ENCODE peak calls at places on chromosome 10, in six cellular contexts. I, Q, Z, G, J and L are unnamed samples.

GRCh38 chr10:62805139-62806092 is 896 bp downstream of the ADO start:
- DNase-seq in J (no peak), G (peak; percentile 38), Q (peak; percentile 22), Z (no peak), I (peak; percentile 71), L (no peak)

GRCh38 chr10:3102721-3103410 is 35.5 kb downstream of the PFKP start:
- DNase-seq in J (no peak), I (no peak), Q (no peak), Z (no peak), G (peak; percentile 66), L (no peak)

GRCh38 chr10:125691160-125691981 is 8.4 kb upstream of the TEX36 start:
- DNase-seq in Q (no peak), I (peak; percentile 65), G (peak; percentile 96), Z (no peak), J (no peak), L (no peak)

GRCh38 chr10:12394236-12395033 is 45.1 kb downstream of the CAMK1D start:
- DNase-seq in I (no peak), Q (no peak), J (no peak), G (peak; percentile 59), Z (no peak), L (no peak)

GRCh38 chr10:130992802-130993523 is 318.6 kb downstream of the TCERG1L start:
- DNase-seq in G (no peak), I (no peak), Q (no peak), J (no peak), Z (no peak), L (no peak)

GRCh38 chr10:72009430-72010081 is 45.4 kb downstream of the CHST3 start:
- DNase-seq in I (peak; percentile 12), J (peak; percentile 5), Q (no peak), G (peak; percentile 90), Z (peak; percentile 99), L (peak; percentile 98)

GRCh38 chr10:90817173-90817889 is 40.5 kb downstream of the HTR7 start:
- DNase-seq in G (no peak), Z (no peak), I (no peak), Q (no peak), J (no peak), L (no peak)

GRCh38 chr10:46198516-46198915 is 88.3 kb upstream of the ANTXRL start:
- DNase-seq in G (no peak), Z (no peak), J (no peak), Q (no peak), I (no peak), L (no peak)

GRCh38 chr10:61986357-61986756 is 84.9 kb downstream of the ARID5B start:
- DNase-seq in Z (no peak), Q (no peak), G (no peak), I (no peak), J (no peak), L (no peak)

GRCh38 chr10:130756651-130757050 is 554.9 kb downstream of the TCERG1L start:
- DNase-seq in G (no peak), I (no peak), J (no peak), Q (no peak), Z (no peak), L (no peak)

GRCh38 chr10:105024184-105024583 is 383.1 kb downstream of the SORCS3 start:
- DNase-seq in J (no peak), Q (peak; percentile 21), G (no peak), Z (no peak), I (peak; percentile 81), L (no peak)

GRCh38 chr10:1050555-1050954 is 1.6 kb upstream of the IDI1 start:
- DNase-seq in Q (no peak), J (no peak), Z (no peak), G (no peak), I (peak; percentile 30), L (no peak)

GRCh38 chr10:94092848-94093247 is 99.1 kb downstream of the PLCE1 start:
- DNase-seq in Q (no peak), J (no peak), Z (peak; percentile 48), I (no peak), G (peak; percentile 32), L (no peak)

GRCh38 chr10:109393425-109393824 is 529.9 kb downstream of the XPNPEP1 start:
- DNase-seq in Q (no peak), J (no peak), G (no peak), I (no peak), Z (no peak), L (no peak)

GRCh38 chr10:14617850-14618249 is 156.8 kb downstream of the FAM107B start:
- DNase-seq in J (no peak), Q (no peak), G (peak; percentile 44), I (no peak), Z (no peak), L (peak; percentile 6)

GRCh38 chr10:80461208-80462183 is 7.4 kb downstream of the TSPAN14 start:
- DNase-seq in Z (no peak), J (no peak), I (no peak), Q (no peak), G (no peak), L (no peak)

GRCh38 chr10:75127481-75127880 is 16.0 kb downstream of the SAMD8 start:
- DNase-seq in G (no peak), Q (no peak), I (no peak), J (no peak), Z (no peak), L (no peak)

GRCh38 chr10:59553127-59553649 is 156.5 kb downstream of the SLC16A9 start:
- DNase-seq in J (no peak), G (no peak), I (no peak), Z (no peak), Q (no peak), L (no peak)

GRCh38 chr10:12459776-12460175 is 110.4 kb downstream of the CAMK1D start:
- DNase-seq in Z (no peak), G (no peak), I (no peak), J (no peak), Q (no peak), L (no peak)

GRCh38 chr10:2214035-2214434 is 476.7 kb upstream of the ADARB2 start:
- DNase-seq in Z (no peak), I (no peak), Q (no peak), G (peak; percentile 95), J (no peak), L (no peak)

GRCh38 chr10:28913436-28913835 is 236.1 kb downstream of the BAMBI start:
- DNase-seq in J (no peak), G (no peak), I (no peak), Q (no peak), Z (no peak), L (no peak)

GRCh38 chr10:96719850-96720421 is 378 bp downstream of the PIK3AP1 start:
- DNase-seq in G (no peak), I (peak; percentile 63), Q (no peak), Z (no peak), J (no peak), L (no peak)

GRCh38 chr10:72840319-72840718 is 53.2 kb upstream of the OIT3 start:
- DNase-seq in Q (no peak), J (no peak), G (no peak), Z (no peak), I (no peak), L (no peak)

GRCh38 chr10:133133471-133134231 is 26.4 kb upstream of the KNDC1 start:
- DNase-seq in Z (no peak), J (no peak), I (no peak), Q (no peak), G (no peak), L (no peak)

GRCh38 chr10:124995605-124996004 is 53.7 kb downstream of the ZRANB1 start:
- DNase-seq in G (no peak), Z (no peak), J (no peak), Q (no peak), I (no peak), L (no peak)

GRCh38 chr10:1184541-1185415 is 128.6 kb downstream of the WDR37 start:
- DNase-seq in J (no peak), G (no peak), Z (no peak), I (no peak), Q (no peak), L (no peak)

GRCh38 chr10:11478807-11479206 is 132.6 kb downstream of the USP6NL start:
- DNase-seq in J (no peak), I (no peak), G (no peak), Z (no peak), Q (no peak), L (no peak)

GRCh38 chr10:88236121-88236743 is 346.9 kb downstream of the RNLS start:
- DNase-seq in Q (no peak), J (no peak), Z (no peak), I (no peak), G (no peak), L (no peak)